ENCODE peak calls at places on chromosomes 16 and 17, in nine cellular contexts. Y is thoracic aorta; T is GM12864; U is CD4-positive, alpha-beta T cell; H is keratinocyte; D is neural progenitor cell; L is AG10803; M is progenitor cell of endocrine pancreas; V is tibial nerve. X is an unnamed sample.

GRCh38 chr16:19450186-19450585 is 32.5 kb downstream of the TMC5 start:
- DNase-seq in Y (no peak), H (no peak), U (no peak), L (no peak), V (no peak), D (no peak), T (no peak), M (no peak), X (no peak)

GRCh38 chr17:17935321-17936271 is 36.6 kb downstream of the TOM1L2 start:
- DNase-seq in M (no peak), L (peak; percentile 96), U (no peak), H (no peak), T (no peak), Y (no peak), V (no peak), D (no peak), X (peak; percentile 82)

GRCh38 chr17:4043862-4044261 is 79.6 kb upstream of the ATP2A3 start:
- DNase-seq in H (no peak), M (no peak), V (no peak), Y (no peak), L (no peak), D (no peak), T (peak; percentile 43), U (peak; percentile 52), X (no peak)

GRCh38 chr17:50883850-50884291 is 17.7 kb upstream of the TOB1 start:
- DNase-seq in U (no peak), M (no peak), Y (no peak), H (no peak), L (no peak), T (no peak), D (no peak), V (no peak), X (no peak)

GRCh38 chr16:80158766-80159165 is 382.0 kb upstream of the DYNLRB2 start:
- DNase-seq in U (no peak), T (no peak), H (peak; percentile 83), M (no peak), Y (no peak), V (no peak), L (peak; percentile 74), D (no peak), X (peak; percentile 80)

GRCh38 chr17:82231562-82232321 is 2.9 kb downstream of the SLC16A3 start:
- DNase-seq in D (peak; percentile 76), Y (no peak), U (no peak), H (no peak), M (peak; percentile 27), V (peak; percentile 44), L (peak; percentile 51), T (no peak), X (peak; percentile 83)

GRCh38 chr16:19765860-19766553 is 47.9 kb downstream of the IQCK start:
- DNase-seq in Y (no peak), M (no peak), D (no peak), L (no peak), H (no peak), V (peak; percentile 29), T (no peak), U (no peak), X (no peak)

GRCh38 chr17:72423718-72424117 is 302.9 kb downstream of the SOX9 start:
- DNase-seq in M (no peak), H (no peak), Y (no peak), D (no peak), V (no peak), U (no peak), L (no peak), T (no peak), X (no peak)

GRCh38 chr16:78256686-78257375 is 157.4 kb downstream of the WWOX start:
- DNase-seq in D (no peak), U (no peak), L (no peak), T (no peak), H (no peak), Y (no peak), V (no peak), M (no peak), X (no peak)

GRCh38 chr17:41360291-41360995 is 9.2 kb downstream of the KRT33B start:
- DNase-seq in L (peak; percentile 43), D (no peak), T (no peak), V (no peak), Y (no peak), M (no peak), H (no peak), U (no peak), X (no peak)

GRCh38 chr17:27352481-27353460 is 58.9 kb downstream of the WSB1 start:
- DNase-seq in V (no peak), T (no peak), H (no peak), U (no peak), L (no peak), M (no peak), Y (no peak), D (peak; percentile 9), X (no peak)

GRCh38 chr17:50279639-50280038 is 5.4 kb downstream of the TMEM92 start:
- DNase-seq in M (no peak), V (no peak), H (no peak), U (no peak), D (no peak), L (no peak), T (no peak), Y (no peak), X (peak; percentile 27)

GRCh38 chr17:46053911-46054534 is 55.0 kb downstream of the STH start:
- DNase-seq in H (no peak), V (no peak), U (no peak), L (peak; percentile 46), D (no peak), M (no peak), T (no peak), Y (no peak), X (peak; percentile 17)

GRCh38 chr17:49775546-49776260 is 11.8 kb upstream of the FAM117A start:
- DNase-seq in U (no peak), M (no peak), T (no peak), D (peak; percentile 39), L (peak; percentile 24), Y (no peak), H (no peak), V (no peak), X (no peak)

GRCh38 chr16:84103678-84104077 is 13.1 kb downstream of the MBTPS1 start:
- DNase-seq in U (no peak), D (no peak), V (no peak), M (no peak), T (no peak), Y (no peak), H (no peak), L (peak; percentile 30), X (peak; percentile 65)

GRCh38 chr17:15883617-15884111 is 61.3 kb upstream of the ADORA2B start:
- DNase-seq in D (no peak), V (no peak), M (no peak), U (no peak), T (no peak), H (peak; percentile 5), L (peak; percentile 55), Y (no peak), X (peak; percentile 75)

GRCh38 chr17:60138769-60139437 is 10.9 kb upstream of the CA4 start:
- DNase-seq in H (no peak), U (no peak), L (no peak), M (no peak), T (no peak), V (no peak), D (no peak), Y (no peak), X (no peak)

GRCh38 chr16:9115277-9115676 is 23.8 kb downstream of the HAPSTR1 start:
- DNase-seq in Y (no peak), M (no peak), T (no peak), H (no peak), L (no peak), V (no peak), D (no peak), U (no peak), X (no peak)

GRCh38 chr16:81544261-81544660 is 99.7 kb downstream of the CMIP start:
- DNase-seq in T (no peak), D (no peak), Y (no peak), M (no peak), H (no peak), U (no peak), V (no peak), L (no peak), X (no peak)
- TF ChIP-seq CTCF in T (no peak), D (no peak), Y (no peak), M (no peak), H (no peak), U (no peak), V (no peak), L (no peak), X (no peak)

DNA sequence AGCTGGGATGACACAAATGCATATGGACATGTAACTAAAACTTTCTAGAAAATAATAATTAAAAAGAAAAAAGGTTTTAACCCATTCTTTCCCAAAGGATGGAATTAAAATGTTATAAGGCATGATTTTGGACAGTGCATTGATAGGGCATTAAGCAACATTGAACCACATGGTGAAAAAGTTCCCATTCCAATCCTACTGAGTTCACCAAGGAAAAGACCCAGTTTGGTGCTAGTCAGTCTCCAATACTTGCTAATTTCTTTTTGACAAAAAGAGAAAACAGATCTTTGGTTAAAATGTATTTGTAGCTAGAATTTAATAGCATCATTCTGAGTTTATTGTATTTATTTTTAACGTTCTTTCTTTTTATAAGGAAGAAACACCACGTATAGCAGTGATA is 28.1 kb downstream of the EMP2 start:
- DNase-seq in U (no peak), Y (no peak), M (no peak), T (no peak), H (no peak), D (no peak), V (no peak), L (peak; percentile 36), X (no peak)
- TF ChIP-seq CTCF in U (no peak), Y (no peak), M (no peak), T (no peak), H (no peak), D (no peak), V (no peak), L (no peak), X (no peak)

GRCh38 chr17:45048795-45049563 is 2.5 kb downstream of the DCAKD start:
- DNase-seq in H (no peak), U (no peak), M (no peak), L (no peak), T (no peak), D (no peak), Y (no peak), V (no peak), X (no peak)
- TF ChIP-seq CTCF in H (peak; percentile 17), U (no peak), M (peak; percentile 45), L (peak; percentile 45), T (peak; percentile 44), D (peak; percentile 24), Y (peak; percentile 38), V (no peak), X (no peak)

GRCh38 chr17:64683791-64684190 is 21.7 kb upstream of the SMURF2 start:
- DNase-seq in L (no peak), V (no peak), H (no peak), Y (no peak), D (no peak), T (no peak), M (no peak), U (no peak), X (peak; percentile 27)

GRCh38 chr17:64686705-64687104 is 24.6 kb upstream of the SMURF2 start:
- DNase-seq in U (no peak), V (no peak), H (no peak), L (no peak), T (no peak), D (no peak), M (no peak), Y (no peak), X (peak; percentile 31)

GRCh38 chr17:64685705-64686104 is 23.6 kb upstream of the SMURF2 start:
- DNase-seq in D (no peak), M (no peak), V (no peak), T (no peak), H (no peak), L (no peak), Y (no peak), U (no peak), X (no peak)

GRCh38 chr17:64679710-64680216 is 17.7 kb upstream of the SMURF2 start:
- DNase-seq in L (peak; percentile 98), M (no peak), D (no peak), V (no peak), Y (no peak), T (no peak), U (no peak), H (no peak), X (peak; percentile 90)

GRCh38 chr17:64682261-64683181 is 20.4 kb upstream of the SMURF2 start:
- DNase-seq in Y (no peak), M (no peak), U (no peak), H (no peak), D (no peak), V (no peak), L (peak; percentile 59), T (no peak), X (no peak)
- TF ChIP-seq CTCF in Y (no peak), M (no peak), U (no peak), H (no peak), D (no peak), V (no peak), L (peak; percentile 1), T (no peak), X (no peak)

X was measured in MCF 10A.